ENCODE peak calls at places on chromosomes 12 and 14, in five cellular contexts. One of them, this sample, is unnamed. For H3K4me1 and H3K9me3, the result is how much of the 10 kb centered on the place peaks cover.

GRCh38 chr12:59940676-59941342 is 345.0 kb downstream of the SLC16A7 start:
- DNase-seq in sigmoid colon: no peak
- DNase-seq in kidney: no peak
- DNase-seq in PC-9: no peak
- DNase-seq in GM23248: no peak
- DNase-seq in this sample: no peak

GRCh38 chr12:95976416-95976832 is 19.7 kb downstream of the HAL start:
- DNase-seq in GM23248: peak
- DNase-seq in PC-9: no peak
- DNase-seq in sigmoid colon: no peak
- DNase-seq in kidney: no peak
- DNase-seq in this sample: no peak

GRCh38 chr12:109559200-109559505 is 14.2 kb downstream of the MMAB start:
- DNase-seq in kidney: no peak
- DNase-seq in GM23248: no peak
- DNase-seq in sigmoid colon: no peak
- DNase-seq in PC-9: no peak
- DNase-seq in this sample: no peak

GRCh38 chr12:1587927-1588573 is 6.3 kb downstream of the FBXL14 start:
- DNase-seq in kidney: no peak
- DNase-seq in PC-9: no peak
- DNase-seq in sigmoid colon: no peak
- DNase-seq in GM23248: no peak
- DNase-seq in this sample: no peak

GRCh38 chr12:130668286-130669204 is 47.6 kb downstream of the RIMBP2 start:
- DNase-seq in sigmoid colon: no peak
- DNase-seq in PC-9: no peak
- DNase-seq in kidney: no peak
- DNase-seq in GM23248: no peak
- DNase-seq in this sample: no peak

GRCh38 chr14:58865520-58866281 is 227.9 kb downstream of the DACT1 start:
- DNase-seq in sigmoid colon: no peak
- DNase-seq in PC-9: no peak
- DNase-seq in GM23248: peak
- DNase-seq in kidney: no peak
- DNase-seq in this sample: no peak

GRCh38 chr12:109716512-109717389 is 3.1 kb downstream of the FAM222A start:
- DNase-seq in kidney: peak
- DNase-seq in GM23248: peak
- DNase-seq in sigmoid colon: peak
- DNase-seq in PC-9: no peak
- DNase-seq in this sample: no peak

GRCh38 chr14:35083530-35084150 is 37.6 kb downstream of the FAM177A1 start:
- DNase-seq in kidney: no peak
- DNase-seq in PC-9: no peak
- DNase-seq in sigmoid colon: no peak
- DNase-seq in GM23248: no peak
- DNase-seq in this sample: no peak

GRCh38 chr12:57237952-57238853 is 8.7 kb downstream of the SHMT2 start:
- DNase-seq in kidney: no peak
- DNase-seq in PC-9: no peak
- DNase-seq in GM23248: peak
- DNase-seq in sigmoid colon: peak
- DNase-seq in this sample: peak

GRCh38 chr12:91326043-91327027 is 143.7 kb upstream of the DCN start:
- DNase-seq in PC-9: peak
- DNase-seq in kidney: no peak
- DNase-seq in sigmoid colon: peak
- DNase-seq in GM23248: peak
- DNase-seq in this sample: peak

GRCh38 chr14:89598548-89599186 is 181.6 kb upstream of the FOXN3 start:
- DNase-seq in GM23248: peak
- DNase-seq in sigmoid colon: no peak
- DNase-seq in kidney: no peak
- DNase-seq in PC-9: no peak
- DNase-seq in this sample: no peak

GRCh38 chr12:82596484-82596883 is 90.2 kb upstream of the TMTC2 start:
- DNase-seq in kidney: no peak
- DNase-seq in PC-9: no peak
- DNase-seq in GM23248: no peak
- DNase-seq in sigmoid colon: no peak
- DNase-seq in this sample: no peak

GRCh38 chr12:99984271-99985128 is at the start of gene ANKS1B:
- DNase-seq in sigmoid colon: peak
- DNase-seq in PC-9: peak
- DNase-seq in GM23248: peak
- DNase-seq in kidney: peak
- DNase-seq in this sample: peak

GRCh38 chr12:120879102-120879501 is 25.1 kb downstream of the SPPL3 start:
- DNase-seq in PC-9: no peak
- DNase-seq in GM23248: no peak
- DNase-seq in kidney: no peak
- DNase-seq in sigmoid colon: no peak
- DNase-seq in this sample: no peak

GRCh38 chr14:95300002-95300696 is 19.6 kb downstream of the CLMN start:
- DNase-seq in GM23248: no peak
- DNase-seq in kidney: peak
- DNase-seq in sigmoid colon: no peak
- DNase-seq in PC-9: no peak
- DNase-seq in this sample: no peak

GRCh38 chr12:93624595-93625294 is 52.3 kb downstream of the SOCS2 start:
- DNase-seq in kidney: no peak
- DNase-seq in PC-9: peak
- DNase-seq in GM23248: peak
- DNase-seq in sigmoid colon: no peak
- DNase-seq in this sample: no peak

GRCh38 chr14:90814806-90815566 is 1.2 kb downstream of the TTC7B start:
- DNase-seq in PC-9: no peak
- DNase-seq in GM23248: no peak
- DNase-seq in kidney: no peak
- DNase-seq in sigmoid colon: no peak
- DNase-seq in this sample: no peak

GRCh38 chr12:6450091-6450868 is 1.6 kb upstream of the TAPBPL start:
- DNase-seq in GM23248: peak
- DNase-seq in PC-9: no peak
- DNase-seq in kidney: no peak
- DNase-seq in sigmoid colon: no peak
- DNase-seq in this sample: no peak

GRCh38 chr12:107474639-107475539 is 210.7 kb upstream of the PWP1 start:
- DNase-seq in sigmoid colon: no peak
- DNase-seq in PC-9: no peak
- DNase-seq in GM23248: peak
- DNase-seq in kidney: no peak
- DNase-seq in this sample: no peak

GRCh38 chr14:101556566-101557320 is 4.6 kb upstream of the DIO3 start:
- DNase-seq in PC-9: peak
- DNase-seq in sigmoid colon: no peak
- DNase-seq in GM23248: no peak
- DNase-seq in kidney: peak
- DNase-seq in this sample: no peak

GRCh38 chr12:124236651-124237050 is 58.2 kb upstream of the RFLNA start:
- DNase-seq in kidney: no peak
- DNase-seq in GM23248: peak
- DNase-seq in PC-9: no peak
- DNase-seq in sigmoid colon: no peak
- DNase-seq in this sample: no peak

GRCh38 chr12:80264891-80265290 is 165.6 kb downstream of the OTOGL start:
- DNase-seq in sigmoid colon: no peak
- DNase-seq in kidney: peak
- DNase-seq in GM23248: no peak
- DNase-seq in PC-9: no peak
- DNase-seq in this sample: no peak

GRCh38 chr12:92553389-92553788 is 149.4 kb upstream of the PLEKHG7 start:
- DNase-seq in GM23248: no peak
- DNase-seq in PC-9: no peak
- DNase-seq in sigmoid colon: peak
- DNase-seq in kidney: peak
- DNase-seq in this sample: peak

GRCh38 chr12:42684171-42685071 is 94.9 kb upstream of the PRICKLE1 start:
- DNase-seq in sigmoid colon: no peak
- DNase-seq in PC-9: no peak
- DNase-seq in kidney: no peak
- DNase-seq in GM23248: peak
- DNase-seq in this sample: no peak

DNA sequence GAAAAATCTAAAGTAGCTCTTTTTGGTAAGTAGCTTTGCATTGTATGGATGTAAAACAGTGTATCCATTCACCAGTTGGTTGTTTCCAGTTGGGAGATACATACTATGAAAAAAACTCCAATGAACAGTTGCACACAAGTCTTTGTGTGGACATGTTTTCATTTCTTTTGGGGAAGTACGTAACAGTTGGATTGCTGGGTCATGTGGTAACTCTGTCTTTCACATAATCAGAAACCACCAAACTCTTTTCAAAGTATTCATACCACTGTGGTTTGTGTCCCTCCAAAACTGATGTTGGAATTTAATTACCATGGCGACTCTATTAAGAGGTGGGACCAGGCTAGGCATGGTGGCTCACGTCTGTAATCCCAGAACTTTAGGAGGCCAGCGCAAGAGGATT is 58.9 kb upstream of the RESF1 start:
- DNase-seq in PC-9: no peak
- DNase-seq in GM23248: no peak
- DNase-seq in kidney: no peak
- DNase-seq in sigmoid colon: no peak
- DNase-seq in this sample: no peak
- H3K4me1 ChIP-seq in PC-9: under half
- H3K4me1 ChIP-seq in GM23248: under half
- H3K4me1 ChIP-seq in kidney: under half
- H3K4me1 ChIP-seq in sigmoid colon: under half
- H3K4me1 ChIP-seq in this sample: under half

GRCh38 chr14:20197459-20197858 is 6.8 kb downstream of the OR11G2 start:
- DNase-seq in sigmoid colon: no peak
- DNase-seq in GM23248: no peak
- DNase-seq in kidney: no peak
- DNase-seq in PC-9: no peak
- DNase-seq in this sample: no peak
- H3K9me3 ChIP-seq in sigmoid colon: under half
- H3K9me3 ChIP-seq in GM23248: under half
- H3K9me3 ChIP-seq in kidney: under half
- H3K9me3 ChIP-seq in PC-9: under half
- H3K9me3 ChIP-seq in this sample: under half

GRCh38 chr14:99572173-99572999 is 31.6 kb downstream of the CCDC85C start:
- DNase-seq in kidney: no peak
- DNase-seq in sigmoid colon: no peak
- DNase-seq in PC-9: no peak
- DNase-seq in GM23248: no peak
- DNase-seq in this sample: no peak
- H3K4me1 ChIP-seq in kidney: half or more
- H3K4me1 ChIP-seq in sigmoid colon: under half
- H3K4me1 ChIP-seq in PC-9: under half
- H3K4me1 ChIP-seq in GM23248: under half
- H3K4me1 ChIP-seq in this sample: half or more

GRCh38 chr12:34386621-34387255 is 364.4 kb downstream of the ALG10 start:
- DNase-seq in GM23248: no peak
- DNase-seq in kidney: no peak
- DNase-seq in PC-9: no peak
- DNase-seq in sigmoid colon: no peak
- DNase-seq in this sample: no peak
- H3K9me3 ChIP-seq in GM23248: under half
- H3K9me3 ChIP-seq in kidney: under half
- H3K9me3 ChIP-seq in PC-9: under half
- H3K9me3 ChIP-seq in sigmoid colon: under half
- H3K9me3 ChIP-seq in this sample: under half

DNA sequence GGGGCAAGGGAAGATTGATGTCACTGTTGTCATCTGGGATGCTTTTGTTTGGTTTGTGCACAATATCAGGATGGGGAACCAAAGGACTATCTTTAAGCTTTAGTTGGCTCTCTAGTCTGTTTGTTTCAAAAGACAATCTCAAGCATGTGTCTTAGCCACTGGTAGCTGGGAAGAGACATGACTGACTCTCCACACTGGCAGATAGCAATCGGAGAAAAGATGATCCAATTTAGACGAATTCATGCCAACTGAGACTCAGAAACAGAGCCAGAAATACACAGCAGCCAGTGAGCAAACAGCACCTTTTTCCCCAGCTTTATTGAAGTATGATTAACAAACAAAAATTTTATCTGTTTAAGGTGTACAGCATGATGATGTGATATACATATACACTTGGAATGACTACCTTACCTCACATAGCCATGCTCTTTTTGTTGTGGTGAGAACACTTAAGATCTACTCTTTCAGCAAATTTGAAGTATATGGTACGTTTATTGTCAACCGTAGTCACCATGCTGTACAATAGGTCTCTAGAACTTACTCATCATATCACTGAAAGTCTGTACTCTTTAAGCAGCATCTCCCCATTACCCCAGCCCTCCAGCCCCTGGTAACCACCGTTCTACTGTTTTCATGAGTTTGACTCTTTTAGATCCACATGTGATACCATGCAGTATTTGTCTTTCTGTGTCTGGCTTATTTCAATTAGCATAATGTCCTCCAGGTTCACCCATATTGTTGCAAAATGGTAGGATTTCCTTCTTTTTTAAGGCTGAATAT is 50.6 kb downstream of the DUSP16 start:
- DNase-seq in PC-9: no peak
- DNase-seq in GM23248: peak
- DNase-seq in kidney: no peak
- DNase-seq in sigmoid colon: no peak
- DNase-seq in this sample: no peak
- H3K4me1 ChIP-seq in PC-9: under half
- H3K4me1 ChIP-seq in GM23248: under half
- H3K4me1 ChIP-seq in kidney: under half
- H3K4me1 ChIP-seq in sigmoid colon: under half
- H3K4me1 ChIP-seq in this sample: under half

DNA sequence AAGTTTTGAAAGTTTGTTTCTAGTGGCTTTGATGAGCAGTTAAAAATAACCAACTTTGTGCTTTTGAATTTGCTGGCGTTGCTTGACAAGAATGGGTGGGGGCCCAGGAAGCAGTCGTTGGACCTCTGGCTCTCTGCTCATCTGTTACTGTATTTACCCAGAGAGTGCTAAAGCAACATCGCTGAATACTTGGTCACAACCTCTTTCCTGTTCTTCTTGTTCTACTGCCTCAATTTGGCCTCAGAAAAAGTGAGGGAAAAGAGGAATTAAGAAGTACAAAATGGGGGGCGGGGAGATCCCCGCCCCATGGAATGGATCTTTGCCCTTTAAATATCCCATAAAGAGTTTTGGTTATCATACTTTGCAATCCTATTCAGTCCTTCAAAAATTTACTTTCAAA is 221.5 kb upstream of the G2E3 start:
- DNase-seq in PC-9: peak
- DNase-seq in GM23248: no peak
- DNase-seq in sigmoid colon: no peak
- DNase-seq in kidney: no peak
- DNase-seq in this sample: no peak
- H3K9me3 ChIP-seq in PC-9: under half
- H3K9me3 ChIP-seq in GM23248: under half
- H3K9me3 ChIP-seq in sigmoid colon: under half
- H3K9me3 ChIP-seq in kidney: under half
- H3K9me3 ChIP-seq in this sample: under half

DNA sequence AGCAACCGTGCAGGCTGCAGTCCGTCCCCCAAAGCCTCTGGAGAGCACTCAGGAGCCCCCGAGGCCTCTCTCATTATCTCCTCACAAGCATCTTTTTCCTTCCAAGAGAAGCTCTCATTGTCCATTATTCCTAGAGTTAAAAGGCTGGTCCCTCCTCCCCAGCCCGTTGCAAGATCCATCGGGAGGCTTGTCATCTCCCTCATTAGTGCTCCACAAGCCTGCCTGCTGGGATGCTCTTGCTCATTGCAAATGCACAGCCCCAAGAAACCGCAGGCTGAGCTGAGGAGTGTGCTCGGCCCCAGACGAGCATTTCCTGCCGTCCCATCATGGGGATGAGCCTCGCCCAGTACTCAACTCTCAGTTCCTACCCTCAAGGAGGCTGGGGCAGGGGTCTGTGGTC is 23.3 kb downstream of the NUAK1 start:
- DNase-seq in sigmoid colon: no peak
- DNase-seq in PC-9: no peak
- DNase-seq in GM23248: no peak
- DNase-seq in kidney: no peak
- DNase-seq in this sample: no peak
- H3K4me1 ChIP-seq in sigmoid colon: under half
- H3K4me1 ChIP-seq in PC-9: under half
- H3K4me1 ChIP-seq in GM23248: half or more
- H3K4me1 ChIP-seq in kidney: under half
- H3K4me1 ChIP-seq in this sample: under half

This sample was measured in Caco-2.